ENCODE peak calls at places on chromosomes 7 and 10, in six cellular contexts. One of them, this sample, is unnamed.

GRCh38 chr7:1940402-1940786 is 270.3 kb downstream of the ELFN1 start:
- DNase-seq in naive B cell: peak; percentile 95
- DNase-seq in GM23248: peak; percentile 9
- DNase-seq in stimulated activated CD4-positive, alpha-beta T cell treated with anti-CD3 and anti-CD28 coated beads, Interleukin-15, amount 100 ng/mL, for 1 hour: peak; percentile 79
- DNase-seq in activated naive CD4-positive, alpha-beta T cell: peak; percentile 84
- DNase-seq in substantia nigra: no peak
- DNase-seq in this sample: no peak

GRCh38 chr10:75742355-75742754 is 310.9 kb downstream of the LRMDA start:
- DNase-seq in naive B cell: no peak
- DNase-seq in GM23248: no peak
- DNase-seq in stimulated activated CD4-positive, alpha-beta T cell treated with anti-CD3 and anti-CD28 coated beads, Interleukin-15, amount 100 ng/mL, for 1 hour: no peak
- DNase-seq in activated naive CD4-positive, alpha-beta T cell: no peak
- DNase-seq in substantia nigra: no peak
- DNase-seq in this sample: no peak

GRCh38 chr10:119449760-119450461 is 92.6 kb downstream of the RGS10 start:
- DNase-seq in naive B cell: no peak
- DNase-seq in GM23248: peak; percentile 100
- DNase-seq in stimulated activated CD4-positive, alpha-beta T cell treated with anti-CD3 and anti-CD28 coated beads, Interleukin-15, amount 100 ng/mL, for 1 hour: no peak
- DNase-seq in activated naive CD4-positive, alpha-beta T cell: no peak
- DNase-seq in substantia nigra: no peak
- DNase-seq in this sample: no peak

GRCh38 chr7:127690337-127690736 is 38.3 kb downstream of the SND1 start:
- DNase-seq in naive B cell: no peak
- DNase-seq in GM23248: no peak
- DNase-seq in stimulated activated CD4-positive, alpha-beta T cell treated with anti-CD3 and anti-CD28 coated beads, Interleukin-15, amount 100 ng/mL, for 1 hour: no peak
- DNase-seq in activated naive CD4-positive, alpha-beta T cell: no peak
- DNase-seq in substantia nigra: no peak
- DNase-seq in this sample: no peak

GRCh38 chr10:102420443-102420809 is 210 bp upstream of the FBXL15 start:
- DNase-seq in naive B cell: no peak
- DNase-seq in GM23248: peak; percentile 92
- DNase-seq in stimulated activated CD4-positive, alpha-beta T cell treated with anti-CD3 and anti-CD28 coated beads, Interleukin-15, amount 100 ng/mL, for 1 hour: no peak
- DNase-seq in activated naive CD4-positive, alpha-beta T cell: no peak
- DNase-seq in substantia nigra: no peak
- DNase-seq in this sample: no peak

GRCh38 chr7:52749880-52750279 is 285.6 kb upstream of the POM121L12 start:
- DNase-seq in naive B cell: no peak
- DNase-seq in GM23248: no peak
- DNase-seq in stimulated activated CD4-positive, alpha-beta T cell treated with anti-CD3 and anti-CD28 coated beads, Interleukin-15, amount 100 ng/mL, for 1 hour: no peak
- DNase-seq in activated naive CD4-positive, alpha-beta T cell: no peak
- DNase-seq in substantia nigra: no peak
- DNase-seq in this sample: no peak

GRCh38 chr7:77794000-77794399 is 4.2 kb downstream of the TMEM60 start:
- DNase-seq in naive B cell: no peak
- DNase-seq in GM23248: no peak
- DNase-seq in stimulated activated CD4-positive, alpha-beta T cell treated with anti-CD3 and anti-CD28 coated beads, Interleukin-15, amount 100 ng/mL, for 1 hour: no peak
- DNase-seq in activated naive CD4-positive, alpha-beta T cell: no peak
- DNase-seq in substantia nigra: no peak
- DNase-seq in this sample: no peak

GRCh38 chr7:115352375-115352774 is 430.5 kb downstream of the MDFIC start:
- DNase-seq in naive B cell: no peak
- DNase-seq in GM23248: peak; percentile 90
- DNase-seq in stimulated activated CD4-positive, alpha-beta T cell treated with anti-CD3 and anti-CD28 coated beads, Interleukin-15, amount 100 ng/mL, for 1 hour: no peak
- DNase-seq in activated naive CD4-positive, alpha-beta T cell: no peak
- DNase-seq in substantia nigra: no peak
- DNase-seq in this sample: no peak

GRCh38 chr10:120423350-120424197 is 33.5 kb upstream of the PLPP4 start:
- DNase-seq in naive B cell: no peak
- DNase-seq in GM23248: peak; percentile 94
- DNase-seq in stimulated activated CD4-positive, alpha-beta T cell treated with anti-CD3 and anti-CD28 coated beads, Interleukin-15, amount 100 ng/mL, for 1 hour: no peak
- DNase-seq in activated naive CD4-positive, alpha-beta T cell: no peak
- DNase-seq in substantia nigra: peak; percentile 55
- DNase-seq in this sample: peak; percentile 45

GRCh38 chr10:37535459-37536246 is 321.8 kb downstream of the ZNF248 start:
- DNase-seq in naive B cell: no peak
- DNase-seq in GM23248: peak; percentile 9
- DNase-seq in stimulated activated CD4-positive, alpha-beta T cell treated with anti-CD3 and anti-CD28 coated beads, Interleukin-15, amount 100 ng/mL, for 1 hour: no peak
- DNase-seq in activated naive CD4-positive, alpha-beta T cell: no peak
- DNase-seq in substantia nigra: no peak
- DNase-seq in this sample: no peak

GRCh38 chr7:75776295-75776971 is 4.4 kb upstream of the CCL26 start:
- DNase-seq in naive B cell: no peak
- DNase-seq in GM23248: peak; percentile 92
- DNase-seq in stimulated activated CD4-positive, alpha-beta T cell treated with anti-CD3 and anti-CD28 coated beads, Interleukin-15, amount 100 ng/mL, for 1 hour: peak; percentile 16
- DNase-seq in activated naive CD4-positive, alpha-beta T cell: no peak
- DNase-seq in substantia nigra: no peak
- DNase-seq in this sample: no peak

GRCh38 chr10:133127291-133128125 is 32.5 kb upstream of the KNDC1 start:
- DNase-seq in naive B cell: no peak
- DNase-seq in GM23248: peak; percentile 50
- DNase-seq in stimulated activated CD4-positive, alpha-beta T cell treated with anti-CD3 and anti-CD28 coated beads, Interleukin-15, amount 100 ng/mL, for 1 hour: no peak
- DNase-seq in activated naive CD4-positive, alpha-beta T cell: peak; percentile 7
- DNase-seq in substantia nigra: no peak
- DNase-seq in this sample: no peak

GRCh38 chr10:48456361-48456804 is 148.5 kb downstream of the ARHGAP22 start:
- DNase-seq in naive B cell: peak; percentile 10
- DNase-seq in GM23248: no peak
- DNase-seq in stimulated activated CD4-positive, alpha-beta T cell treated with anti-CD3 and anti-CD28 coated beads, Interleukin-15, amount 100 ng/mL, for 1 hour: no peak
- DNase-seq in activated naive CD4-positive, alpha-beta T cell: no peak
- DNase-seq in substantia nigra: peak; percentile 59
- DNase-seq in this sample: no peak

GRCh38 chr10:67861750-67862460 is 22.6 kb upstream of the SIRT1 start:
- DNase-seq in naive B cell: no peak
- DNase-seq in GM23248: no peak
- DNase-seq in stimulated activated CD4-positive, alpha-beta T cell treated with anti-CD3 and anti-CD28 coated beads, Interleukin-15, amount 100 ng/mL, for 1 hour: no peak
- DNase-seq in activated naive CD4-positive, alpha-beta T cell: no peak
- DNase-seq in substantia nigra: no peak
- DNase-seq in this sample: no peak

GRCh38 chr10:108388716-108389115 is 1224.2 kb upstream of the SORCS1 start:
- DNase-seq in naive B cell: no peak
- DNase-seq in GM23248: peak; percentile 24
- DNase-seq in stimulated activated CD4-positive, alpha-beta T cell treated with anti-CD3 and anti-CD28 coated beads, Interleukin-15, amount 100 ng/mL, for 1 hour: no peak
- DNase-seq in activated naive CD4-positive, alpha-beta T cell: no peak
- DNase-seq in substantia nigra: no peak
- DNase-seq in this sample: no peak

GRCh38 chr10:100620087-100620835 is 84.5 kb downstream of the HIF1AN start:
- DNase-seq in naive B cell: no peak
- DNase-seq in GM23248: no peak
- DNase-seq in stimulated activated CD4-positive, alpha-beta T cell treated with anti-CD3 and anti-CD28 coated beads, Interleukin-15, amount 100 ng/mL, for 1 hour: no peak
- DNase-seq in activated naive CD4-positive, alpha-beta T cell: no peak
- DNase-seq in substantia nigra: no peak
- DNase-seq in this sample: no peak

GRCh38 chr7:72405389-72405788 is 6.7 kb downstream of the CALN1 start:
- DNase-seq in naive B cell: no peak
- DNase-seq in GM23248: no peak
- DNase-seq in stimulated activated CD4-positive, alpha-beta T cell treated with anti-CD3 and anti-CD28 coated beads, Interleukin-15, amount 100 ng/mL, for 1 hour: no peak
- DNase-seq in activated naive CD4-positive, alpha-beta T cell: no peak
- DNase-seq in substantia nigra: no peak
- DNase-seq in this sample: no peak

GRCh38 chr7:87316846-87317545 is 28.5 kb upstream of the CROT start:
- DNase-seq in naive B cell: no peak
- DNase-seq in GM23248: peak; percentile 88
- DNase-seq in stimulated activated CD4-positive, alpha-beta T cell treated with anti-CD3 and anti-CD28 coated beads, Interleukin-15, amount 100 ng/mL, for 1 hour: no peak
- DNase-seq in activated naive CD4-positive, alpha-beta T cell: no peak
- DNase-seq in substantia nigra: no peak
- DNase-seq in this sample: no peak

GRCh38 chr10:102752266-102752930 is 8.7 kb downstream of the WBP1L start:
- DNase-seq in naive B cell: no peak
- DNase-seq in GM23248: peak; percentile 96
- DNase-seq in stimulated activated CD4-positive, alpha-beta T cell treated with anti-CD3 and anti-CD28 coated beads, Interleukin-15, amount 100 ng/mL, for 1 hour: no peak
- DNase-seq in activated naive CD4-positive, alpha-beta T cell: no peak
- DNase-seq in substantia nigra: no peak
- DNase-seq in this sample: no peak

GRCh38 chr10:63542835-63543575 is 21.8 kb downstream of the REEP3 start:
- DNase-seq in naive B cell: no peak
- DNase-seq in GM23248: peak; percentile 63
- DNase-seq in stimulated activated CD4-positive, alpha-beta T cell treated with anti-CD3 and anti-CD28 coated beads, Interleukin-15, amount 100 ng/mL, for 1 hour: no peak
- DNase-seq in activated naive CD4-positive, alpha-beta T cell: no peak
- DNase-seq in substantia nigra: no peak
- DNase-seq in this sample: no peak

GRCh38 chr7:6193734-6194133 is 78.7 kb downstream of the CYTH3 start:
- DNase-seq in naive B cell: no peak
- DNase-seq in GM23248: no peak
- DNase-seq in stimulated activated CD4-positive, alpha-beta T cell treated with anti-CD3 and anti-CD28 coated beads, Interleukin-15, amount 100 ng/mL, for 1 hour: no peak
- DNase-seq in activated naive CD4-positive, alpha-beta T cell: no peak
- DNase-seq in substantia nigra: no peak
- DNase-seq in this sample: no peak

GRCh38 chr10:102629661-102630614 is 14.3 kb upstream of the TRIM8 start:
- DNase-seq in naive B cell: no peak
- DNase-seq in GM23248: peak; percentile 83
- DNase-seq in stimulated activated CD4-positive, alpha-beta T cell treated with anti-CD3 and anti-CD28 coated beads, Interleukin-15, amount 100 ng/mL, for 1 hour: no peak
- DNase-seq in activated naive CD4-positive, alpha-beta T cell: no peak
- DNase-seq in substantia nigra: no peak
- DNase-seq in this sample: no peak

GRCh38 chr7:149714910-149715471 is 58.4 kb downstream of the ZNF467 start:
- DNase-seq in naive B cell: no peak
- DNase-seq in GM23248: peak; percentile 49
- DNase-seq in stimulated activated CD4-positive, alpha-beta T cell treated with anti-CD3 and anti-CD28 coated beads, Interleukin-15, amount 100 ng/mL, for 1 hour: no peak
- DNase-seq in activated naive CD4-positive, alpha-beta T cell: no peak
- DNase-seq in substantia nigra: no peak
- DNase-seq in this sample: no peak

GRCh38 chr7:96097802-96098201 is 224.1 kb downstream of the SLC25A13 start:
- DNase-seq in naive B cell: no peak
- DNase-seq in GM23248: peak; percentile 48
- DNase-seq in stimulated activated CD4-positive, alpha-beta T cell treated with anti-CD3 and anti-CD28 coated beads, Interleukin-15, amount 100 ng/mL, for 1 hour: no peak
- DNase-seq in activated naive CD4-positive, alpha-beta T cell: no peak
- DNase-seq in substantia nigra: no peak
- DNase-seq in this sample: no peak

GRCh38 chr10:9301148-9301547 is 1246.7 kb downstream of the GATA3 start:
- DNase-seq in naive B cell: no peak
- DNase-seq in GM23248: peak; percentile 32
- DNase-seq in stimulated activated CD4-positive, alpha-beta T cell treated with anti-CD3 and anti-CD28 coated beads, Interleukin-15, amount 100 ng/mL, for 1 hour: no peak
- DNase-seq in activated naive CD4-positive, alpha-beta T cell: no peak
- DNase-seq in substantia nigra: no peak
- DNase-seq in this sample: no peak

GRCh38 chr10:46216836-46217748 is 69.7 kb upstream of the ANTXRL start:
- DNase-seq in naive B cell: no peak
- DNase-seq in GM23248: peak; percentile 45
- DNase-seq in stimulated activated CD4-positive, alpha-beta T cell treated with anti-CD3 and anti-CD28 coated beads, Interleukin-15, amount 100 ng/mL, for 1 hour: no peak
- DNase-seq in activated naive CD4-positive, alpha-beta T cell: no peak
- DNase-seq in substantia nigra: no peak
- DNase-seq in this sample: no peak

GRCh38 chr10:76082956-76083355 is 651.5 kb downstream of the LRMDA start:
- DNase-seq in naive B cell: no peak
- DNase-seq in GM23248: peak; percentile 47
- DNase-seq in stimulated activated CD4-positive, alpha-beta T cell treated with anti-CD3 and anti-CD28 coated beads, Interleukin-15, amount 100 ng/mL, for 1 hour: no peak
- DNase-seq in activated naive CD4-positive, alpha-beta T cell: no peak
- DNase-seq in substantia nigra: no peak
- DNase-seq in this sample: no peak

GRCh38 chr10:47047127-47047504 is 135.9 kb downstream of the PTPN20 start:
- DNase-seq in naive B cell: no peak
- DNase-seq in GM23248: no peak
- DNase-seq in stimulated activated CD4-positive, alpha-beta T cell treated with anti-CD3 and anti-CD28 coated beads, Interleukin-15, amount 100 ng/mL, for 1 hour: no peak
- DNase-seq in activated naive CD4-positive, alpha-beta T cell: no peak
- DNase-seq in substantia nigra: no peak
- DNase-seq in this sample: no peak